ENCODE peak calls at places on chromosomes 16 and 17, in ten cellular contexts. One of them, this sample, is unnamed. For H3K4me1, the result is how much of the 10 kb centered on the place peaks cover.

GRCh38 chr16:57564571-57565270 is 22.3 kb downstream of the ADGRG5 start:
- DNase-seq in stomach: no peak
- DNase-seq in HCT116: no peak
- DNase-seq in SK-N-SH: no peak
- DNase-seq in transverse colon: no peak
- DNase-seq in GM12878: no peak
- DNase-seq in prostate gland: no peak
- DNase-seq in GM23338: no peak
- DNase-seq in breast epithelium: no peak
- DNase-seq in H1: no peak
- DNase-seq in this sample: no peak

GRCh38 chr17:44014133-44014436 is 678 bp downstream of the TMEM101 start:
- DNase-seq in GM12878: no peak
- DNase-seq in stomach: no peak
- DNase-seq in prostate gland: no peak
- DNase-seq in HCT116: no peak
- DNase-seq in transverse colon: no peak
- DNase-seq in SK-N-SH: no peak
- DNase-seq in H1: no peak
- DNase-seq in GM23338: no peak
- DNase-seq in breast epithelium: no peak
- DNase-seq in this sample: no peak

GRCh38 chr16:81005644-81006471 is 827 bp downstream of the CMC2 start:
- DNase-seq in SK-N-SH: no peak
- DNase-seq in GM23338: peak
- DNase-seq in stomach: no peak
- DNase-seq in breast epithelium: no peak
- DNase-seq in H1: no peak
- DNase-seq in prostate gland: no peak
- DNase-seq in transverse colon: peak
- DNase-seq in HCT116: peak
- DNase-seq in GM12878: no peak
- DNase-seq in this sample: no peak

GRCh38 chr16:27470567-27471431 is 68.8 kb downstream of the IL21R start:
- DNase-seq in GM23338: no peak
- DNase-seq in breast epithelium: no peak
- DNase-seq in transverse colon: no peak
- DNase-seq in HCT116: no peak
- DNase-seq in prostate gland: no peak
- DNase-seq in SK-N-SH: no peak
- DNase-seq in H1: no peak
- DNase-seq in stomach: no peak
- DNase-seq in GM12878: no peak
- DNase-seq in this sample: no peak

GRCh38 chr17:76202516-76202915 is 37.8 kb downstream of the RNF157 start:
- DNase-seq in SK-N-SH: no peak
- DNase-seq in HCT116: no peak
- DNase-seq in breast epithelium: no peak
- DNase-seq in GM23338: no peak
- DNase-seq in prostate gland: no peak
- DNase-seq in transverse colon: no peak
- DNase-seq in GM12878: no peak
- DNase-seq in stomach: no peak
- DNase-seq in H1: no peak
- DNase-seq in this sample: no peak

GRCh38 chr17:82752371-82753200 is 721 bp downstream of the TBCD start:
- DNase-seq in stomach: no peak
- DNase-seq in SK-N-SH: peak
- DNase-seq in transverse colon: peak
- DNase-seq in GM23338: peak
- DNase-seq in HCT116: no peak
- DNase-seq in prostate gland: no peak
- DNase-seq in H1: no peak
- DNase-seq in GM12878: no peak
- DNase-seq in breast epithelium: no peak
- DNase-seq in this sample: peak

GRCh38 chr16:57892447-57893096 is 78.4 kb downstream of the CNGB1 start:
- DNase-seq in SK-N-SH: no peak
- DNase-seq in stomach: peak
- DNase-seq in H1: no peak
- DNase-seq in transverse colon: peak
- DNase-seq in GM12878: no peak
- DNase-seq in HCT116: no peak
- DNase-seq in breast epithelium: no peak
- DNase-seq in GM23338: no peak
- DNase-seq in prostate gland: no peak
- DNase-seq in this sample: no peak

GRCh38 chr16:83336630-83337029 is 471.1 kb upstream of the HSBP1 start:
- DNase-seq in stomach: no peak
- DNase-seq in prostate gland: no peak
- DNase-seq in GM23338: no peak
- DNase-seq in SK-N-SH: no peak
- DNase-seq in H1: no peak
- DNase-seq in transverse colon: no peak
- DNase-seq in GM12878: no peak
- DNase-seq in breast epithelium: no peak
- DNase-seq in HCT116: no peak
- DNase-seq in this sample: no peak

GRCh38 chr17:798246-798645 is 16.1 kb downstream of the MRM3 start:
- DNase-seq in HCT116: no peak
- DNase-seq in GM23338: no peak
- DNase-seq in GM12878: no peak
- DNase-seq in SK-N-SH: no peak
- DNase-seq in prostate gland: no peak
- DNase-seq in stomach: no peak
- DNase-seq in transverse colon: no peak
- DNase-seq in H1: no peak
- DNase-seq in breast epithelium: no peak
- DNase-seq in this sample: no peak

GRCh38 chr17:63998721-63999679 is 849 bp downstream of the PRR29 start:
- DNase-seq in GM12878: no peak
- DNase-seq in SK-N-SH: peak
- DNase-seq in stomach: no peak
- DNase-seq in prostate gland: no peak
- DNase-seq in GM23338: peak
- DNase-seq in HCT116: no peak
- DNase-seq in H1: no peak
- DNase-seq in transverse colon: no peak
- DNase-seq in breast epithelium: peak
- DNase-seq in this sample: peak

GRCh38 chr17:77383613-77384608 is 243.1 kb downstream of the SEC14L1 start:
- DNase-seq in stomach: peak
- DNase-seq in SK-N-SH: no peak
- DNase-seq in HCT116: no peak
- DNase-seq in GM23338: no peak
- DNase-seq in GM12878: no peak
- DNase-seq in prostate gland: peak
- DNase-seq in breast epithelium: no peak
- DNase-seq in H1: no peak
- DNase-seq in transverse colon: no peak
- DNase-seq in this sample: peak

DNA sequence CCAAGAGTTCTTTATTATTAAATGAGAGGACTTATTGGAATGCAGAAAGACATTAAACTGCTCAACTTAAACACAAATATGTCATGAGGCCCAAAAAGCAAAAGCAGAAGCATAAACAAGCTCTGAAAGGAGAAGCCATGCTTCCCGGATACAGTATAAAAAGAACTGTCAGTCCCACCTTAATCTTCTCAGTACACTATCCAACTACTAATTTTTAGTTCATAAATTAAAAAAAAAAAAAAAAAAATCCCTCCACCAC is 5.9 kb downstream of the USP32 start:
- DNase-seq in H1: no peak
- DNase-seq in transverse colon: no peak
- DNase-seq in GM12878: no peak
- DNase-seq in GM23338: no peak
- DNase-seq in stomach: no peak
- DNase-seq in prostate gland: no peak
- DNase-seq in breast epithelium: no peak
- DNase-seq in SK-N-SH: no peak
- DNase-seq in HCT116: no peak
- DNase-seq in this sample: no peak
- H3K4me1 ChIP-seq in H1: under half
- H3K4me1 ChIP-seq in transverse colon: under half
- H3K4me1 ChIP-seq in GM12878: under half
- H3K4me1 ChIP-seq in GM23338: half or more
- H3K4me1 ChIP-seq in stomach: under half
- H3K4me1 ChIP-seq in prostate gland: under half
- H3K4me1 ChIP-seq in breast epithelium: under half
- H3K4me1 ChIP-seq in SK-N-SH: under half
- H3K4me1 ChIP-seq in HCT116: under half
- H3K4me1 ChIP-seq in this sample: half or more

GRCh38 chr16:20704281-20704680 is 6.8 kb upstream of the ACSM1 start:
- DNase-seq in SK-N-SH: no peak
- DNase-seq in breast epithelium: no peak
- DNase-seq in HCT116: no peak
- DNase-seq in stomach: no peak
- DNase-seq in prostate gland: peak
- DNase-seq in H1: no peak
- DNase-seq in GM23338: no peak
- DNase-seq in transverse colon: no peak
- DNase-seq in GM12878: no peak
- DNase-seq in this sample: no peak
- TF ChIP-seq POLR2AphosphoS5 in SK-N-SH: no peak
- TF ChIP-seq POLR2AphosphoS5 in breast epithelium: no peak
- TF ChIP-seq POLR2AphosphoS5 in HCT116: no peak
- TF ChIP-seq POLR2AphosphoS5 in stomach: peak
- TF ChIP-seq POLR2AphosphoS5 in prostate gland: peak
- TF ChIP-seq POLR2AphosphoS5 in H1: no peak
- TF ChIP-seq POLR2AphosphoS5 in GM23338: no peak
- TF ChIP-seq POLR2AphosphoS5 in transverse colon: peak
- TF ChIP-seq POLR2AphosphoS5 in GM12878: no peak
- TF ChIP-seq POLR2AphosphoS5 in this sample: peak

DNA sequence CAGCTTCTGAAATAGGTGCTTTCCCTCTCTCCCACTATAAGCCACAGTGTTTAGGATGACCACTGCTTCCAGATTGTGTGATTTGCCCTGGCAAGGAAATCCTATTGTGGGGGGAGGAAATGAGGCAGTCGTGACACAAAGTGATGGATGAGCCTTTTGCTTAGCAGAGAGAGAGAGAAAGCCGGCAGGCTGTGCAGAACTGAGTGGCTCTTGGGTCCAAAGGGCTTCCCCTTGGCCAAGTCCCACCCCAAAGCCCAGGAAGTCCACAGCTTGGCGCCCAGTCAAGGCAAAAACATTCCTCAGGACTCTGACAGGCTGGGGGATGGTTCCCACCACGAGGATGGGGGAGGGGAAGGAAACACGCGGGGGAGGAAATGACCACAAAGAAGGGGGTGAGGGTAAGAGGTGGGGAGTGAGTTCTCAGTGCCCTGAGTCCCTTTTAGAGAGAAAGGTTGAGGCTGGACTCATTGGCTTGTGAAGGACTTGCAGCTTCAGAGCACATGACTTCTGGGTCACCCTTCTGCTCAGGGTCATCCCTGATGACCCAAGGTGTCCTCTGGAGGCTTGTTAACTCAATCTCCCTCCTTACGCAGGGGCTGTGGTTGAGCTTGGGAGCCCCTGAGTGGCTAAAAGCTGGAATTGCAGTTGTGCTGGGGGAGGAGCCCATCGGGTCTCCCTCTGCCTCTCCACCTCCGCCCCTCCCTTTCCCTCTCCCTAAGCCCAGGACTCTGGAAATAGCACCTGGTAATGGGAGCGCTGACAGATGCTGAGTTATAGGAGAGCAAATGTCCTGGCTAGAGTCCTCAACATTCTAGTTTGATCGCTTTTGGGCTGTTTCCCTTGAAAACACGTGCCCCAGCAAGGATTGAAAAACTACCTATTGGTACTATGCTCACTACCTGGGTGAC is 10.3 kb upstream of the MSL1 start:
- DNase-seq in breast epithelium: peak
- DNase-seq in GM12878: no peak
- DNase-seq in prostate gland: peak
- DNase-seq in transverse colon: peak
- DNase-seq in H1: no peak
- DNase-seq in SK-N-SH: peak
- DNase-seq in HCT116: peak
- DNase-seq in GM23338: peak
- DNase-seq in stomach: peak
- DNase-seq in this sample: peak
- H3K4me1 ChIP-seq in breast epithelium: under half
- H3K4me1 ChIP-seq in GM12878: under half
- H3K4me1 ChIP-seq in prostate gland: under half
- H3K4me1 ChIP-seq in transverse colon: half or more
- H3K4me1 ChIP-seq in H1: under half
- H3K4me1 ChIP-seq in SK-N-SH: under half
- H3K4me1 ChIP-seq in HCT116: half or more
- H3K4me1 ChIP-seq in GM23338: half or more
- H3K4me1 ChIP-seq in stomach: half or more
- H3K4me1 ChIP-seq in this sample: half or more

GRCh38 chr16:970766-971581 is at the start of gene LMF1:
- DNase-seq in H1: peak
- DNase-seq in SK-N-SH: peak
- DNase-seq in transverse colon: peak
- DNase-seq in GM12878: peak
- DNase-seq in stomach: peak
- DNase-seq in GM23338: peak
- DNase-seq in breast epithelium: peak
- DNase-seq in HCT116: peak
- DNase-seq in prostate gland: peak
- DNase-seq in this sample: peak

GRCh38 chr16:971981-972315 is 1.2 kb upstream of the LMF1 start:
- DNase-seq in H1: no peak
- DNase-seq in prostate gland: no peak
- DNase-seq in stomach: no peak
- DNase-seq in SK-N-SH: no peak
- DNase-seq in HCT116: no peak
- DNase-seq in GM12878: no peak
- DNase-seq in GM23338: no peak
- DNase-seq in transverse colon: no peak
- DNase-seq in breast epithelium: no peak
- DNase-seq in this sample: no peak

GRCh38 chr16:970379-970765 is 412 bp downstream of the LMF1 start:
- DNase-seq in breast epithelium: no peak
- DNase-seq in HCT116: no peak
- DNase-seq in transverse colon: no peak
- DNase-seq in stomach: no peak
- DNase-seq in GM23338: no peak
- DNase-seq in GM12878: no peak
- DNase-seq in SK-N-SH: no peak
- DNase-seq in prostate gland: no peak
- DNase-seq in H1: no peak
- DNase-seq in this sample: no peak

GRCh38 chr16:972316-973002 is 1.7 kb upstream of the LMF1 start:
- DNase-seq in stomach: peak
- DNase-seq in H1: no peak
- DNase-seq in GM12878: no peak
- DNase-seq in breast epithelium: no peak
- DNase-seq in HCT116: no peak
- DNase-seq in SK-N-SH: no peak
- DNase-seq in transverse colon: no peak
- DNase-seq in prostate gland: no peak
- DNase-seq in GM23338: no peak
- DNase-seq in this sample: no peak

DNA sequence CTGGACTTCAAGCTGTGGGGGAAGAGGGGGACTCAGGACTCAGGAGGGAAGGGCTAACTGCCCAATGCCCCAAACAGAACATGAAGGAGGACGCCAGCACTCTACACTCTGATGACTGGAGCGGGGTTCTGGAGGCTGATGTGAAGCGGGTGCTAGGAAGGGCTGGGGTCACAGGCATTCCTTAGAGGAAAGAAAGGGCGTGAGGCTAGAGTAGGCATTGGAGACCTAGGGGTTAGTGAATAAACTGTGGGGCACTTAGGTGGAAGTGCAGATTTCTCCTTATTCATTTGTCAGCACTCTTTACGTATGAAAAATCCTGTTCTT is 760 bp upstream of the LMF1 start:
- DNase-seq in SK-N-SH: no peak
- DNase-seq in GM12878: no peak
- DNase-seq in breast epithelium: no peak
- DNase-seq in GM23338: no peak
- DNase-seq in prostate gland: no peak
- DNase-seq in stomach: no peak
- DNase-seq in transverse colon: no peak
- DNase-seq in HCT116: no peak
- DNase-seq in H1: no peak
- DNase-seq in this sample: no peak
- TF ChIP-seq POLR2AphosphoS5 in SK-N-SH: no peak
- TF ChIP-seq POLR2AphosphoS5 in GM12878: no peak
- TF ChIP-seq POLR2AphosphoS5 in breast epithelium: no peak
- TF ChIP-seq POLR2AphosphoS5 in GM23338: no peak
- TF ChIP-seq POLR2AphosphoS5 in prostate gland: no peak
- TF ChIP-seq POLR2AphosphoS5 in stomach: no peak
- TF ChIP-seq POLR2AphosphoS5 in transverse colon: no peak
- TF ChIP-seq POLR2AphosphoS5 in HCT116: no peak
- TF ChIP-seq POLR2AphosphoS5 in H1: no peak
- TF ChIP-seq POLR2AphosphoS5 in this sample: no peak